ENCODE peak calls at places on chromosome 15, in five cellular contexts. K is uterus, E is breast epithelium, Y is esophagus muscularis mucosa, U is HCT116. J is an unnamed sample.

GRCh38 chr15:77642019-77642418 is 9.3 kb upstream of the LINGO1 start:
- DNase-seq in E (no peak), Y (no peak), U (no peak), K (no peak), J (no peak)

GRCh38 chr15:94840794-94841587 is 609.6 kb downstream of the MCTP2 start:
- DNase-seq in U (no peak), K (peak), Y (no peak), E (no peak), J (no peak)

GRCh38 chr15:74873756-74874424 is 725 bp upstream of the SCAMP2 start:
- DNase-seq in K (peak), E (peak), Y (no peak), U (no peak), J (no peak)

GRCh38 chr15:48066456-48066855 is 54.3 kb upstream of the SLC24A5 start:
- DNase-seq in E (no peak), K (no peak), U (no peak), Y (peak), J (no peak)

GRCh38 chr15:70048578-70048977 is 49.1 kb downstream of the TLE3 start:
- DNase-seq in Y (no peak), E (no peak), K (no peak), U (no peak), J (no peak)

GRCh38 chr15:58522391-58522790 is 90.6 kb downstream of the LIPC start:
- DNase-seq in U (no peak), E (no peak), K (no peak), Y (no peak), J (no peak)

GRCh38 chr15:32723171-32723948 is 5.6 kb downstream of the GREM1 start:
- DNase-seq in E (no peak), Y (no peak), U (no peak), K (no peak), J (no peak)

GRCh38 chr15:35308802-35309201 is 223.7 kb upstream of the NANOGP8 start:
- DNase-seq in U (no peak), E (no peak), K (peak), Y (no peak), J (no peak)

GRCh38 chr15:81611679-81612078 is 237.7 kb upstream of the TMC3 start:
- DNase-seq in K (no peak), U (no peak), E (no peak), Y (no peak), J (no peak)

GRCh38 chr15:99101501-99101900 is 3.4 kb upstream of the SYNM start:
- DNase-seq in K (no peak), E (no peak), Y (no peak), U (no peak), J (no peak)

GRCh38 chr15:58393196-58393790 is 38.5 kb upstream of the LIPC start:
- DNase-seq in U (no peak), Y (no peak), E (no peak), K (no peak), J (no peak)

GRCh38 chr15:80161473-80162016 is 8.7 kb downstream of the FAH start:
- DNase-seq in K (no peak), E (no peak), U (no peak), Y (no peak), J (no peak)

GRCh38 chr15:49902791-49903481 is 216.1 kb downstream of the ATP8B4 start:
- DNase-seq in Y (no peak), U (no peak), E (no peak), K (no peak), J (no peak)

GRCh38 chr15:66751579-66751978 is 49.5 kb downstream of the SMAD6 start:
- DNase-seq in U (peak), K (no peak), E (peak), Y (no peak), J (no peak)

GRCh38 chr15:85579957-85580694 is 199.7 kb downstream of the AKAP13 start:
- DNase-seq in E (no peak), Y (no peak), K (peak), U (no peak), J (peak)

GRCh38 chr15:22989576-22990477 is 9.7 kb upstream of the CYFIP1 start:
- DNase-seq in U (no peak), E (no peak), K (no peak), Y (no peak), J (peak)

GRCh38 chr15:88920186-88920891 is 7.2 kb upstream of the MFGE8 start:
- DNase-seq in K (no peak), E (no peak), U (no peak), Y (no peak), J (peak)

GRCh38 chr15:67781907-67782559 is 43.3 kb upstream of the SKOR1 start:
- DNase-seq in K (no peak), U (no peak), Y (no peak), E (no peak), J (no peak)

GRCh38 chr15:73196113-73196512 is 143.8 kb downstream of the NEO1 start:
- DNase-seq in E (no peak), Y (no peak), U (no peak), K (no peak), J (no peak)

GRCh38 chr15:91887321-91887720 is 33.8 kb downstream of the SLCO3A1 start:
- DNase-seq in E (no peak), Y (no peak), U (no peak), K (no peak), J (no peak)

GRCh38 chr15:28118083-28118482 is 19.0 kb upstream of the OCA2 start:
- DNase-seq in U (no peak), Y (no peak), E (no peak), K (no peak), J (no peak)

GRCh38 chr15:99522288-99522687 is 43.5 kb upstream of the MEF2A start:
- DNase-seq in U (no peak), E (no peak), Y (no peak), K (no peak), J (no peak)

GRCh38 chr15:63978511-63979226 is 67.6 kb downstream of the DAPK2 start:
- DNase-seq in U (no peak), E (no peak), Y (no peak), K (no peak), J (peak)

GRCh38 chr15:66292261-66293084 is 895 bp upstream of the DIS3L start:
- DNase-seq in Y (no peak), E (no peak), U (no peak), K (no peak), J (no peak)

GRCh38 chr15:31774045-31774444 is 256.3 kb upstream of the CHRNA7 start:
- DNase-seq in K (no peak), Y (no peak), E (no peak), U (no peak), J (no peak)

GRCh38 chr15:78148392-78149067 is 632 bp upstream of the IDH3A start:
- DNase-seq in Y (no peak), E (no peak), K (no peak), U (no peak), J (no peak)

GRCh38 chr15:98649621-98649995 is 1.3 kb downstream of the IGF1R start:
- DNase-seq in E (no peak), K (peak), Y (no peak), U (no peak), J (no peak)

DNA sequence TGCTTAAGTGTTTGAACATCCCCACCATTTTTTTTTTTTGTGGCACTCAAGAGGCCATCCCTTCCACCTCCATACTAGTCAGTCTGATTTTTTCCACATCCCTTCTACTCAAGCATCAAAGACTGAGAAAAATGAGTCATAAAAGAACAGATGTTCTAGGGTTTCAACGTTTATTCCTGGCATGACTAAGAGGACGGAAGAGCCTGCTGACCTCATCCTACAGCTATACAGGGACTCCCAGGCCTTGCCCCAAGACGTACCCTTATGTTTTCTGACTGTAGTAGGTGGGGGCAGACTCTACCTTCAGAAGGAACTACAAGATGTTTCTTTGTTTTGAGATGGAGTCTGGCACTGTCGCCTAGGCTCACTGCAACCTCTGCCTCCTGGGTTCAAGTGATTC is 3.3 kb upstream of the ITPKA start:
- DNase-seq in E (no peak), K (no peak), Y (no peak), U (peak), J (no peak)
- H3K27ac ChIP-seq in E (no peak), K (no peak), Y (no peak), U (peak), J (no peak)

GRCh38 chr15:60079210-60079609 is 75.1 kb downstream of the FOXB1 start:
- DNase-seq in U (no peak), K (no peak), E (no peak), Y (no peak), J (no peak)
- TF ChIP-seq CTCF in U (peak), K (no peak), E (no peak), Y (no peak), J (no peak)

GRCh38 chr15:82810863-82811421 is 1.5 kb downstream of the WHAMM start:
- DNase-seq in Y (no peak), E (no peak), U (no peak), K (no peak), J (no peak)

GRCh38 chr15:82810061-82810862 is 834 bp downstream of the WHAMM start:
- DNase-seq in Y (no peak), U (no peak), E (peak), K (peak), J (peak)

GRCh38 chr15:82808634-82809041 is 790 bp upstream of the WHAMM start:
- DNase-seq in K (no peak), E (no peak), Y (no peak), U (no peak), J (no peak)

GRCh38 chr15:82807920-82808633 is 1.4 kb upstream of the WHAMM start:
- DNase-seq in Y (no peak), E (no peak), U (no peak), K (no peak), J (peak)

DNA sequence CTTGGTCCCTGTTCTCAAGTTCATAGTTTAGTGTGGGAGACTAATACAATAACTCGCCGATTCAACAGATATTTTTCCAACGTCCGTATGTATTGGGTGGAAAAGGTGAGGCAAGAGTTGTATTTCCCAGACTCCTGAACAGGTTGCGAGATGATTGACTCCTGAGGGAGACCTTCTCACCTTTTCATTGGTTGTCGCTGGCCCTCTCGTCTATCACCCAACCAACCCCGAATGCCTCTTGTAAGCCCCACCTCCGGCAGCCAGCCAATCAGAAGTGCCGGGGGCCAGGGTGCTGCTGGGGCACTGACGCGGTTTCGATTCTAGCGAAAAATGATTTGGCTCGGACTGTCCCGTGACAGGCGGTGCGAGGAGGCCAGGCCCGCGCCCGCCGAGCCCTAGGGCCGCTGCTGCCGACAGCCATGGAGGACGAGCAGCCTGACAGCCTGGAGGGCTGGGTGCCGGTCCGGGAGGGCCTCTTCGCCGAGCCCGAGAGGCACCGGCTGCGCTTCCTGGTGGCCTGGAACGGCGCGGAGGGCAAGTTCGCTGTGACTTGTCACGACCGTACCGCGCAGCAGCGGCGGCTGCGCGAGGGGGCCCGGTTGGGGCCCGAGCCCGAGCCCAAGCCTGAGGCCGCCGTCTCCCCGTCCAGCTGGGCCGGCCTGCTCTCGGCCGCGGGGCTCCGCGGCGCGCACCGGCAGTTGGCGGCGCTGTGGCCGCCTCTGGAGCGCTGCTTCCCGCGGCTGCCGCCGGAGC is at the start of gene WHAMM:
- DNase-seq in K (peak), Y (peak), U (peak), E (peak), J (peak)
- TF ChIP-seq POLR2A in K (peak), Y (peak), U (peak), E (peak), J (peak)

GRCh38 chr15:90271459-90272166 is 6.1 kb downstream of the NGRN start:
- DNase-seq in Y (no peak), K (no peak), E (no peak), U (no peak), J (peak)
- H3K27ac ChIP-seq in Y (no peak), K (no peak), E (no peak), U (no peak), J (peak)

DNA sequence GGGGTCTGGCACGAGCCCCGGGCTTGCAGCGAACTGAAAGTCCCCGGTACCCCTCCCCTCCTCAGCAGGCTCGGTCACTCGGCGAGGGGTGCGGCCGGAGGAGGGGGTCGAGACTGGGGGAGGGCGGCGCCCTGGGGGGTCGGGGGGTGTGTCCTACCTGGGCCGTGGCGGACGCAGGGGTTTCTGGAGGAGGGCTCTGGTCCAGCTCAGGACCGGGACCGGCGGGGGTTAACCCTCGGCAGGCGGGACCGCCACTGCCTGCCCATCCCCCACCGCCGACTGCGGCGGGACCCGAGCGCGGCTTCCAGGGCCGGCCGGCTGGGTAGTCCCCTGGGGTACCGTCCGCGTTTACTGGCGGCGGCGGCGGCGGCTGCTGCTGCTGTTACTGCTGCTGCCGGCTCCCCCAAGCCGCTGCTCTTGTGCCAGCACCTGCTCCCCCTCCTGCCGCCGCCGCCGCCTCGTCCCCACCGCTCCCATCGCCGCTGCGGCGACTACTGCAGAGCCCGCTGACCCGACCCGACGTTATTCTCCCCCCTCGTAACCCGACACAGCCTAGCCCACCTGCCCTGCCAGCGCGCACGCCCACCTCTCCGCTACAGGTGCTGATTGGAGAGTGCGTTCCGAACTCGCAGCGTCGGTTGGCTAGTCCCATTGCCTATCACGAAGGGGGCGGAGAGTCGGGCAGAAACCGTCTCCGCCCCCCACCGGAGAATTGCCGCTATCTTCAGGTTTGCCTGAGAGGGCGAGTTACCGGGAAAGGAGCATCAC is at the start of gene TTBK2:
- DNase-seq in U (peak), Y (peak), E (peak), K (peak), J (peak)
- TF ChIP-seq CTCF in U (no peak), Y (no peak), E (no peak), K (no peak), J (no peak)

DNA sequence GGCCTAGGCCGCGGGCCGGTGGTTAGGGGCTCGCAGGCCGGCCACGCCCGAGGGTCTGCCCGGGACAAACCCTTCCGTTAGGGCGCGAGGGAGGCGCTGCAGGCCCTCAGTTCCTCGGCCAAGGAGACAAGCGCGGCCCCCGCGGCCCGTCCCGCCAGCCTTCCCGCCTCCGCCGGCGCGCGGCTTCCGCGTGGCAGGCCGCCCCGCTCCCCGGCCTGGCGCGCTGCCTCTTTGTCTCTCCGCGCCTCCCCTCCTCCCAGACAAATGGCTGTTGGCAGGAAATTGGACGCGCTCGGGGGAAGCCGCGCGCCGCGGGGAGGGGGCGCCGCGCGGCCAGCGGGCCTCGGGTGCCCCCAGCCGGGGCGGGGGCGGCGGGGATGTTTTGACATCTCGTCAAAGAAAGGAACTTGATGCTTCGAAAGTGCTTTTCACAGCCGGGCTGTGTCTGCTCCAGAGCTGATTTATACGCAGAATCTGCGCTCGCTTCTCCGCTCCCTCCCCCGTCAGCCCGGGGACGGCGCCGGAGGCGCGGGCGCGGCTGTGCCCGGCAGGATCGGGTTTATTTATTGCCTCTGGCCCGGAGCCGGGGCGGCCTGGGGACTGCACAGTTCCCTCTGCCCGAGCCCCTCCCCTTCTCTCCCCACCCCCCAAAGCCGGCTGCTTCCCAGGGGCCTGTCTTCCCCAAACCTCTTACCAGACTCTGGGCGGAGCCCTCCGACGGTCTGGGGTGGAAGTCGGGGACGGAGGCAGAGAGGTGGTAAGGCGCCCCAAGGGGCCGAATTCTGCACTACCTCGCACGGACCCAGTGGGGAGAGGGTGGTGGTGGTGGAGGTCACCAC is 20.8 kb downstream of the SHF start:
- DNase-seq in U (peak), Y (peak), K (peak), E (peak), J (peak)
- TF ChIP-seq POLR2A in U (no peak), Y (no peak), K (no peak), E (peak), J (peak)

J was measured in gastrocnemius medialis.